ENCODE peak calls at places on chromosomes 11 and 22, in five cellular contexts. Y, B, H, Q and O are unnamed samples.

GRCh38 chr11:106691807-106692365 is 326.4 kb downstream of the GUCY1A2 start:
- DNase-seq in Y (no peak), B (peak), H (peak), Q (no peak), O (no peak)

GRCh38 chr22:24089951-24090350 is 78.8 kb downstream of the CABIN1 start:
- DNase-seq in Y (no peak), B (no peak), H (no peak), Q (no peak), O (no peak)

GRCh38 chr11:6539748-6540268 is 42.7 kb downstream of the DNHD1 start:
- DNase-seq in Y (no peak), B (no peak), H (no peak), Q (no peak), O (no peak)

GRCh38 chr22:43811777-43812148 is 342 bp downstream of the EFCAB6 start:
- DNase-seq in Y (no peak), B (peak), H (peak), Q (no peak), O (no peak)

GRCh38 chr11:101715281-101715680 is 131.5 kb upstream of the TRPC6 start:
- DNase-seq in Y (no peak), B (no peak), H (peak), Q (no peak), O (no peak)

GRCh38 chr22:28934026-28934425 is 50.7 kb downstream of the ZNRF3 start:
- DNase-seq in Y (no peak), B (no peak), H (no peak), Q (no peak), O (no peak)

GRCh38 chr11:75376175-75376574 is 23.1 kb upstream of the RPS3 start:
- DNase-seq in Y (no peak), B (peak), H (no peak), Q (no peak), O (peak)

GRCh38 chr11:68160100-68160695 is 39.0 kb upstream of the CHKA start:
- DNase-seq in Y (no peak), B (peak), H (no peak), Q (no peak), O (no peak)

GRCh38 chr11:17386331-17387084 is 2.0 kb downstream of the KCNJ11 start:
- DNase-seq in Y (no peak), B (peak), H (peak), Q (peak), O (peak)

GRCh38 chr22:22813126-22814075 is 74.2 kb upstream of the IGLL5 start:
- DNase-seq in Y (no peak), B (no peak), H (no peak), Q (no peak), O (no peak)

GRCh38 chr11:37087650-37088572 is 489.9 kb upstream of the RAG2 start:
- DNase-seq in Y (no peak), B (no peak), H (no peak), Q (no peak), O (no peak)

GRCh38 chr11:1758611-1759150 is 5.0 kb downstream of the CTSD start:
- DNase-seq in Y (no peak), B (no peak), H (no peak), Q (no peak), O (no peak)

GRCh38 chr11:104573431-104573830 is 324.8 kb downstream of the CASP12 start:
- DNase-seq in Y (no peak), B (no peak), H (peak), Q (no peak), O (no peak)

GRCh38 chr11:130600616-130601015 is 152.2 kb downstream of the ADAMTS15 start:
- DNase-seq in Y (no peak), B (no peak), H (no peak), Q (peak), O (peak)

GRCh38 chr11:101618691-101619090 is 34.9 kb upstream of the TRPC6 start:
- DNase-seq in Y (no peak), B (peak), H (peak), Q (no peak), O (no peak)

GRCh38 chr11:2155511-2155910 is 5.5 kb downstream of the INS start:
- DNase-seq in Y (no peak), B (no peak), H (no peak), Q (no peak), O (no peak)

GRCh38 chr11:6438979-6439571 is 1.7 kb downstream of the HPX start:
- DNase-seq in Y (peak), B (peak), H (peak), Q (peak), O (peak)

GRCh38 chr11:9753031-9753430 is 89.2 kb downstream of the SWAP70 start:
- DNase-seq in Y (no peak), B (peak), H (peak), Q (no peak), O (no peak)

GRCh38 chr11:11472096-11472495 is 119.0 kb upstream of the CSNK2A3 start:
- DNase-seq in Y (no peak), B (no peak), H (no peak), Q (no peak), O (no peak)

GRCh38 chr11:105054723-105055492 is 9.8 kb upstream of the CARD16 start:
- DNase-seq in Y (no peak), B (no peak), H (no peak), Q (no peak), O (no peak)

GRCh38 chr11:133928628-133929059 is 28.1 kb downstream of the IGSF9B start:
- DNase-seq in Y (no peak), B (no peak), H (no peak), Q (no peak), O (peak)

GRCh38 chr22:29716814-29717213 is 3.0 kb upstream of the CABP7 start:
- DNase-seq in Y (peak), B (peak), H (peak), Q (peak), O (peak)

GRCh38 chr22:27032121-27032761 is 374.9 kb downstream of the MIAT start:
- DNase-seq in Y (no peak), B (no peak), H (no peak), Q (peak), O (peak)

GRCh38 chr11:19628018-19628417 is 84.6 kb upstream of the NAV2 start:
- DNase-seq in Y (no peak), B (no peak), H (peak), Q (no peak), O (no peak)

GRCh38 chr11:112292785-112293407 is 32.2 kb upstream of the PLET1 start:
- DNase-seq in Y (no peak), B (peak), H (peak), Q (no peak), O (no peak)

GRCh38 chr11:8768625-8769333 is 86.2 kb downstream of the RPL27A start:
- DNase-seq in Y (no peak), B (peak), H (peak), Q (no peak), O (no peak)

GRCh38 chr11:113198907-113199660 is 115.3 kb upstream of the TTC12 start:
- DNase-seq in Y (no peak), B (peak), H (no peak), Q (no peak), O (no peak)

GRCh38 chr11:95419915-95420314 is 188.9 kb upstream of the SESN3 start:
- DNase-seq in Y (no peak), B (peak), H (peak), Q (no peak), O (no peak)

GRCh38 chr11:10450451-10451398 is 4.3 kb upstream of the AMPD3 start:
- DNase-seq in Y (peak), B (peak), H (no peak), Q (peak), O (peak)

GRCh38 chr11:69000831-69001245 is 12.2 kb downstream of the MRGPRF start:
- DNase-seq in Y (no peak), B (peak), H (peak), Q (no peak), O (peak)

GRCh38 chr11:126636911-126637799 is 281.7 kb downstream of the ST3GAL4 start:
- DNase-seq in Y (no peak), B (no peak), H (peak), Q (no peak), O (no peak)

GRCh38 chr22:22933100-22933806 is 45.6 kb downstream of the IGLL5 start:
- DNase-seq in Y (no peak), B (no peak), H (no peak), Q (no peak), O (no peak)

GRCh38 chr11:37390566-37390965 is 792.5 kb upstream of the RAG2 start:
- DNase-seq in Y (no peak), B (no peak), H (no peak), Q (no peak), O (no peak)

GRCh38 chr22:48800036-48800885 is 1027.4 kb downstream of the BRD1 start:
- DNase-seq in Y (no peak), B (no peak), H (no peak), Q (no peak), O (no peak)

GRCh38 chr11:111871693-111872161 is 346 bp upstream of the ALG9 start:
- DNase-seq in Y (no peak), B (no peak), H (no peak), Q (no peak), O (no peak)

GRCh38 chr11:12052676-12053605 is 44.5 kb upstream of the DKK3 start:
- DNase-seq in Y (no peak), B (no peak), H (no peak), Q (no peak), O (peak)

GRCh38 chr11:106466441-106467190 is 389.2 kb downstream of the AASDHPPT start:
- DNase-seq in Y (no peak), B (peak), H (peak), Q (no peak), O (no peak)

GRCh38 chr11:38791346-38791961 is 2193.4 kb upstream of the RAG2 start:
- DNase-seq in Y (peak), B (peak), H (peak), Q (no peak), O (peak)

GRCh38 chr11:60767388-60767811 is 10.7 kb downstream of the MS4A15 start:
- DNase-seq in Y (no peak), B (no peak), H (no peak), Q (peak), O (peak)

GRCh38 chr11:60764879-60765278 is 8.2 kb downstream of the MS4A15 start:
- DNase-seq in Y (no peak), B (no peak), H (no peak), Q (no peak), O (no peak)

GRCh38 chr11:60763692-60764369 is 7.2 kb downstream of the MS4A15 start:
- DNase-seq in Y (no peak), B (no peak), H (no peak), Q (no peak), O (no peak)

GRCh38 chr11:60766547-60766946 is 9.9 kb downstream of the MS4A15 start:
- DNase-seq in Y (no peak), B (no peak), H (no peak), Q (no peak), O (no peak)

GRCh38 chr11:60765355-60765754 is 8.7 kb downstream of the MS4A15 start:
- DNase-seq in Y (no peak), B (no peak), H (no peak), Q (no peak), O (no peak)
- H4K91ac ChIP-seq in Y (no peak), B (no peak), H (no peak), Q (no peak), O (no peak)

GRCh38 chr22:39080993-39081513 is 4.0 kb downstream of the APOBEC3G start:
- DNase-seq in Y (no peak), B (no peak), H (no peak), Q (no peak), O (no peak)

GRCh38 chr22:39077513-39077840 is 402 bp downstream of the APOBEC3G start:
- DNase-seq in Y (no peak), B (no peak), H (no peak), Q (no peak), O (no peak)

GRCh38 chr22:39080052-39080762 is 3.1 kb downstream of the APOBEC3G start:
- DNase-seq in Y (no peak), B (no peak), H (no peak), Q (no peak), O (no peak)

GRCh38 chr22:39081557-39081956 is 4.5 kb downstream of the APOBEC3G start:
- DNase-seq in Y (no peak), B (no peak), H (no peak), Q (no peak), O (no peak)

GRCh38 chr22:39078329-39078728 is 1.3 kb downstream of the APOBEC3G start:
- DNase-seq in Y (no peak), B (no peak), H (no peak), Q (no peak), O (no peak)
- H2BK15ac ChIP-seq in Y (no peak), B (peak), H (no peak), Q (no peak), O (no peak)

GRCh38 chr22:17167486-17167885 is 8.4 kb upstream of the HDHD5 start:
- DNase-seq in Y (no peak), B (no peak), H (no peak), Q (no peak), O (no peak)

GRCh38 chr22:17171016-17171312 is 11.9 kb upstream of the HDHD5 start:
- DNase-seq in Y (no peak), B (no peak), H (no peak), Q (no peak), O (no peak)

GRCh38 chr22:17176715-17177114 is 17.6 kb upstream of the HDHD5 start:
- DNase-seq in Y (no peak), B (no peak), H (no peak), Q (no peak), O (no peak)

GRCh38 chr22:17172172-17172833 is 13.2 kb upstream of the HDHD5 start:
- DNase-seq in Y (no peak), B (no peak), H (no peak), Q (no peak), O (peak)

DNA sequence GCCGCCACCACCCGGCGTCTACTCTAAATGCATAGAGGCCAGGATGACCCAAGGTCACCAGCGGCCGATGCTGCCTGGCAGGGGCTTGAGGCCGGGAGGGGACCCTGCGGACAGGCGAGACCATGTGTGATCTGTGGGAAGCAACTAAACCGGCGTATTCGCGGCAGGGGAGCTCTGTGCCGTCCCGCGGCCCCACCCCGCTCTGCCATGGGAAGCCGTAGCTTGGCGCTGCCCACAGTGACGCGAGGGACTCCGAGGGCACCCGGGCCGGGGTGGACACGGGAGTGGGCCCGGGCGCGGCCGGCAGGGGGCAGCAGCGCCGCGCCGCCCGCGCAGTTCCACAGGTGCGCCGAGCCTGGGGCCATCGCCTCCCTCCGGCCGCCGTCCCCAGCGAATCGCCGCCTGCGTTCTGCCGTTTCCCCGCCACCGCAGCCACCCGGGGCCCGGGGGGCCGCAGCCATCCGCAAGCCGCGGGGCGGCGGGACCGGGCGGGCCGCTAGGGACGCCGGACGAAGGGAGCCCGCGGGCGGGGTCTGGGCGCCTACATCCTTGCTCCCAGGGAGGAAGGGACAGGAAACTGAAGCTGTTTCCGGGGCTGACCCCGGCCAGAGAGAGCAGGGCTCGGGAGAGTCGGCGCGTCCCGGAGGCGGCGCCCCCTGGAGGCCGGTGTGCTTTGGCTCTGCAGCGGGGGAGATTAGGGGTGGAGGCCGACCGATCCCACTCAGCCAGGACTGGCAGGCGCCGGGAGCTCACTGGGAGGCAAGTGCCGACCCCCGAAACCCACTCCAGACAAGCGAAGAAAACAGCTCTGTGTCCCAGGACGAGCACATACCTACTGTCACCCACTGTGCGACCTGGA is 12.5 kb upstream of the HDHD5 start:
- DNase-seq in Y (peak), B (peak), H (peak), Q (peak), O (peak)
- H4K91ac ChIP-seq in Y (no peak), B (peak), H (peak), Q (peak), O (no peak)

DNA sequence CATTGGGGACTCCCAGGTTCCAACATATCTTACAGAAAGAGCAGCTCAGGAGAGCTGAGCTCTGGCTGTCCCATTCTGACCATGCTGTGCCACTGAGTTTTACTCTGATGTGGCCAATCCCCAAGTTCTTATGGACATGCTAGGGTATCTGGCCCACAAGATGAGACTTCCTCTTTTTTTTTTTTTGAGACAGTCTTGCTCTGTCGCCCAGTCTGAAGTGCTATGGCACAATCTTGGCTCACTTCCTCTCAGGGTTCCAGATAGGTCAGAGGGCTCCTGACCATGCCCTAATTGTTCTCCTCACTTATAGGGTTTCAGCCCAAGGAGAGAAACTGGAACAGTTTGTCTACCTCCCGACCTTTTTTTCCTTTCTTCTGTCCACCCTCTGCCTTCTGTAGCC is 152.3 kb upstream of the CCDC90B start:
- DNase-seq in Y (no peak), B (no peak), H (no peak), Q (no peak), O (no peak)
- H2BK15ac ChIP-seq in Y (no peak), B (no peak), H (no peak), Q (no peak), O (no peak)

GRCh38 chr11:76606102-76606793 is 64.3 kb downstream of the LRRC32 start:
- DNase-seq in Y (no peak), B (no peak), H (no peak), Q (peak), O (peak)
- H4K91ac ChIP-seq in Y (no peak), B (no peak), H (peak), Q (no peak), O (no peak)

GRCh38 chr11:73787643-73788537 is at the start of gene MRPL48:
- DNase-seq in Y (peak), B (peak), H (peak), Q (peak), O (peak)
- H2BK15ac ChIP-seq in Y (peak), B (peak), H (peak), Q (peak), O (no peak)

GRCh38 chr22:42533638-42533977 is 14.0 kb upstream of the RRP7A start:
- DNase-seq in Y (no peak), B (no peak), H (no peak), Q (no peak), O (no peak)

DNA sequence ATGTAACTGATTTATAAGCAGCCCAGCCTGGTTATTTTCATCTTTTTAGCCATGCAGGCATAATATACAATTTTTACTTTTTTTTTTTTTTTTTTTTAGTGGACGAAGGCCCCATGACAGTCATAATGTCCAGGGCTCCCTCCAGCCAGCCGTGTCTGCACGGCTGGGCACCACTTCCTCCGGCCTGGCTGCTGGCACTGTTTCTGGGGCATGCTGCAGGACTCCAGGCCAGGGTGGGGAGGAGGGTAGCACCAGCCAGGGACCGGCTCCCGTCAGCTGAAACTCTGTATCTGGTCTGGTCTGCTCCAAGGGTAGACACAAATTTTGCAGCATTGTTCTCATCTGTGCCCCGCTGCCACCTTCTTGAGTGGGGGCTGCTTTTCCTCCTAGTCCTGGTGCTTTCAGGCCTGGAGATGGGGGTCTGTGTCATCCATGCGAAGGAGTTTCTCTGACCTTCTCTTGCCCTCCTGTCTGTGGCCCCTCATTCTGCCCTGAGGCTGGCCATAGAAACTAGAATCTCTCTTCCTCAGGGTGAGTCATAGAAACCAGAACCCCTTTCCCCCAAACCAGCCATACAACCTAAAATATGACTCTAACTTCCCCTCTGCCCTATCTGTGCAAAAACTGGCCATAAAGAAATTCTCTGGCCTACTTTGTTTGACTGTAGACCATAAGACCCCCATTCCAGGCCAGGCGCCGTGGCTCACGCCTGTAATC is 9.2 kb upstream of the RRP7A start:
- DNase-seq in Y (no peak), B (no peak), H (no peak), Q (no peak), O (no peak)
- H4K91ac ChIP-seq in Y (no peak), B (no peak), H (no peak), Q (no peak), O (no peak)

DNA sequence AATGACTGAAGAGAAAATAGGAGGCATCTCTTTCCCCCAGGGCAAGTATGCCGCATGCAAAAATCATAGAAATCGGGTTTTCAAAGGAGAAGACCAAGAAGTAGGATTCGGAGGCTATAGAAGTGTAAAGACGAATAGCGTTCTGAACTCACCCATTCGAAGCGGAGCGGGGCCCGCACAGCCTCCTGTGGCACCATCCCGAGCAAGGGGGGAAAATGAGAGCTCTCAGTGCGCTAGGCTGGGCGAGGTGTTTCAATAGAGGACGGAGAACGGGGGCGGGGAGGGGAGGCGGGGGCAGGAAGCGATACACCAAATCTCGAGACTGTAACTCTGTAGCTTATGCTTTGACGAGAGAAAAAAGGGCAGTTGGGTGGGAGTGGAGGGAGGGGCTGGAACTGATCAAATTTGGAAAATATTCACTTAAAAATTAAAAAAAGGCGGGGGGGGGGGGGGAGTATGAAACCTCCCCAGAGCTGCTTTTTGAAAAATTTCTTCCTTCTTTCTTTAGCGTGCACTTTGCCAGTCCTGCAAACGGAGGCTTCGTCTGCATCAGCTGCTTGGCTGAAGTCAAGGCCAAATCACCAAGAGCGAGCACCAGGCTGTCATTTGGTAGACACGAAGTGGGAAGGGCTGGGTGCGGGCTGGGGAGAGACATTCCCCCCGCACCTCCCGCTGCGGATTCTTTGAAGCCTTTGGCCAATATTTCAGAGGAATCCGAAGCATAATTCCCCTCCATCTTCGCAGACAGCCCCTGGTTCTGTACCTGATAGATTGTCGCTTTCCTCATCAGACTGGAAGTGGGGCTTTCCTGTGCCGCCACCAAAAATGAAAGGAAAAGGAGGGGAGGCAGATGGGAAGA is 15.6 kb downstream of the BLID start:
- DNase-seq in Y (no peak), B (peak), H (peak), Q (peak), O (peak)
- H2BK15ac ChIP-seq in Y (no peak), B (peak), H (peak), Q (no peak), O (no peak)